ENCODE peak calls at places on chromosomes 2 and 18, in five cellular contexts. C is AG04449, F is endodermal cell, V is adipocyte, B is A673. O is an unnamed sample.
A peak's percentile ranks its signal among the peaks of the same experiment; 100 is the strongest.

GRCh38 chr2:64018715-64019082 is 529 bp downstream of the VPS54 start:
- DNase-seq in C (no peak), F (no peak), V (peak; percentile 70), B (peak; percentile 51), O (no peak)

GRCh38 chr2:69734858-69735574 is 6.9 kb upstream of the ANXA4 start:
- DNase-seq in C (no peak), F (no peak), V (no peak), B (no peak), O (no peak)

GRCh38 chr2:19392191-19392590 is 33.8 kb upstream of the OSR1 start:
- DNase-seq in C (no peak), F (no peak), V (no peak), B (no peak), O (no peak)

GRCh38 chr2:37318401-37318800 is 6.2 kb downstream of the PRKD3 start:
- DNase-seq in C (peak; percentile 46), F (no peak), V (peak; percentile 83), B (no peak), O (peak; percentile 48)

GRCh38 chr2:128284841-128285240 is 33.8 kb downstream of the HS6ST1 start:
- DNase-seq in C (no peak), F (no peak), V (no peak), B (no peak), O (no peak)

GRCh38 chr2:166464187-166464586 is 29.9 kb downstream of the SCN7A start:
- DNase-seq in C (no peak), F (no peak), V (peak; percentile 6), B (peak; percentile 20), O (no peak)

GRCh38 chr2:85175369-85176299 is 42.4 kb downstream of the TCF7L1 start:
- DNase-seq in C (no peak), F (peak; percentile 70), V (peak; percentile 76), B (no peak), O (no peak)

GRCh38 chr2:8264981-8265380 is 416.9 kb upstream of the ID2 start:
- DNase-seq in C (no peak), F (no peak), V (no peak), B (no peak), O (no peak)

GRCh38 chr2:238504181-238504711 is 77.5 kb downstream of the ASB1 start:
- DNase-seq in C (no peak), F (no peak), V (no peak), B (no peak), O (no peak)

GRCh38 chr2:226715347-226715990 is 84.2 kb downstream of the IRS1 start:
- DNase-seq in C (no peak), F (no peak), V (no peak), B (no peak), O (no peak)

GRCh38 chr18:44117821-44118220 is 562.9 kb upstream of the SETBP1 start:
- DNase-seq in C (no peak), F (no peak), V (no peak), B (no peak), O (no peak)

GRCh38 chr2:120979398-120979797 is 243.7 kb downstream of the GLI2 start:
- DNase-seq in C (no peak), F (no peak), V (no peak), B (no peak), O (no peak)

GRCh38 chr2:150256746-150257145 is 230.7 kb downstream of the RND3 start:
- DNase-seq in C (no peak), F (no peak), V (no peak), B (no peak), O (no peak)

GRCh38 chr2:199455533-199456382 is 2.0 kb downstream of the SATB2 start:
- DNase-seq in C (no peak), F (peak; percentile 93), V (peak; percentile 77), B (peak; percentile 79), O (no peak)

GRCh38 chr2:8543065-8543411 is 138.8 kb upstream of the ID2 start:
- DNase-seq in C (no peak), F (peak; percentile 48), V (no peak), B (no peak), O (no peak)

GRCh38 chr2:219171231-219171651 is 1.4 kb upstream of the SLC23A3 start:
- DNase-seq in C (peak; percentile 75), F (peak; percentile 80), V (peak; percentile 87), B (peak; percentile 63), O (peak; percentile 51)

GRCh38 chr2:30267161-30267568 is 35.8 kb downstream of the LBH start:
- DNase-seq in C (no peak), F (peak; percentile 61), V (no peak), B (no peak), O (no peak)

GRCh38 chr18:27862056-27862682 is 314.8 kb downstream of the CDH2 start:
- DNase-seq in C (no peak), F (no peak), V (no peak), B (no peak), O (no peak)

GRCh38 chr18:22433960-22434359 is 16.2 kb upstream of the CTAGE1 start:
- DNase-seq in C (no peak), F (no peak), V (peak; percentile 27), B (peak; percentile 70), O (no peak)

GRCh38 chr2:197378494-197378972 is 56.3 kb downstream of the SF3B1 start:
- DNase-seq in C (no peak), F (peak; percentile 81), V (peak; percentile 80), B (peak; percentile 69), O (no peak)
- H3K4me3 ChIP-seq in C (peak overlapping the region; percentile 33), F (no peak overlapping the region), V (peak overlapping the region; percentile 34), B (peak overlapping the region; percentile 26), O (no peak overlapping the region)

GRCh38 chr2:105796791-105797190 is 52.1 kb downstream of the NCK2 start:
- DNase-seq in C (no peak), F (no peak), V (no peak), B (no peak), O (no peak)
- H3K4me3 ChIP-seq in C (no peak overlapping the region), F (no peak overlapping the region), V (no peak overlapping the region), B (no peak overlapping the region), O (no peak overlapping the region)

GRCh38 chr2:11836647-11837219 is 90.3 kb downstream of the LPIN1 start:
- DNase-seq in C (no peak), F (no peak), V (no peak), B (no peak), O (no peak)

GRCh38 chr2:11835403-11835802 is 89.0 kb downstream of the LPIN1 start:
- DNase-seq in C (no peak), F (no peak), V (no peak), B (peak; percentile 51), O (no peak)

GRCh38 chr2:11839916-11840315 is 93.5 kb downstream of the LPIN1 start:
- DNase-seq in C (no peak), F (no peak), V (no peak), B (no peak), O (no peak)

GRCh38 chr2:11842324-11842723 is 95.9 kb downstream of the LPIN1 start:
- DNase-seq in C (no peak), F (no peak), V (no peak), B (no peak), O (no peak)

DNA sequence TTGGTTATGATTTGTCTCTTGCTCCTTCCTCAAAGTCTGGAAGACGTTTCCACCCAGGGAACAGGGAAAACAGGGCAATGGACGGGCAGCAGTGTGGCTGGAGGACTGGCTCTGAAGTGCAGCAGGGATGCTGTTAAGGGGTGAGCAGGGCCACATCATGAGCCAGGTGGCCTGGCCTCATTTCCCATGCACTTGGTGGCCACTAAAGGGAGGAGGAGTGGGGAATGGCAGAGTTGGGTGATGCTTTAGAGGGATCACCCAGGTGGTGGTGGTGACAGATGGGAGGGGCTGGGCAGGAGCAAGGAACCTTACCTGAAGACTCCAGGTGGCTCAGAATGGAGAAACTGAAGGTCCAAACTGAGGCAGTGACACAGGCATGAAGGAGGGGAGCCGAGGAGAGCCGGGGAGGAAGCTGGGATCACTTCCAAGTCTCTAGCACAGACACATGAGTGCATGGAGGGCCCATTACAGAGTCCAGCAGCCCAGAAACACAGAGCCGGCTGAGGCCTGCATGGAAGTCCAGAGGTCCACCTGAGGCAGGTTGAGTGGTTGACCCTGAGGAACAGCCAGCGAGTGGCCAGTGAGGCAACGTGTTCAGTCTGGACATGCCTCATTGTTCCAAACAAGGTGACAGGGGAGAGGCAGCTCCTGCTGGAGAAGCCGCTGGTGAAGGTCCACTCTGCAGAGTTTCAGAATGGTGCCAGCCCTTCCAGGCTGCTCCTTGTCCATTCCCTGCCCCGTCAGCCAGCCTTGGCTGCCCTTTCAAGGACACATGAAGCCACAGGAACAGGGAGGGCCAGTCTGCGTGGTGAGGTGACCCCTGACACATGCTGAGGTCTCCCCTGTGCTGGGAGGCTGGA is 91.7 kb downstream of the LPIN1 start:
- DNase-seq in C (no peak), F (no peak), V (no peak), B (no peak), O (no peak)
- H3K4me3 ChIP-seq in C (no peak overlapping the region), F (no peak overlapping the region), V (no peak overlapping the region), B (no peak overlapping the region), O (no peak overlapping the region)

DNA sequence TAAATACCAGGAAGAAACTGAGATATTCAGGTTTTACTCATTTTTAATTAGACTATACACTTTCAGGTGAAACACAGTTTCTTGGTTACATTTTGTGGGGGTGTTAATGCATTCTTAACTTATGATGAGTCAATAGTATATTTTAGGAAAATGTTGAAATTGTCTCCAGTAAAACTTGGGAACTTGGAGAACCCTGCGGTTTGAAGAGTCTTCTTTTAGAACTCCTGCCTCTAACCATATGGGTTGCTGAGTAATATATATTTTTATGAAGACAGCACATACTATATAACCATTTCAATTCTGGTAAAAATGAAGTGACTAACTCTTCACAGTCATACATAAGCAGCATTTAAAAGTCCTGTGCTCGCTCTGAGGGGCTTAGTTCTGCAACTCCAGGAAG is 308.2 kb upstream of the LRATD1 start:
- DNase-seq in C (no peak), F (no peak), V (no peak), B (no peak), O (peak; percentile 29)
- H3K4me3 ChIP-seq in C (no peak overlapping the region), F (no peak overlapping the region), V (no peak overlapping the region), B (no peak overlapping the region), O (no peak overlapping the region)

GRCh38 chr2:131039908-131040660 is 53.2 kb downstream of the FAM168B start:
- DNase-seq in C (no peak), F (peak; percentile 44), V (no peak), B (no peak), O (no peak)

GRCh38 chr2:131043199-131044077 is 49.8 kb downstream of the FAM168B start:
- DNase-seq in C (no peak), F (peak; percentile 35), V (no peak), B (no peak), O (no peak)

GRCh38 chr2:131040661-131041401 is 52.4 kb downstream of the FAM168B start:
- DNase-seq in C (no peak), F (peak; percentile 74), V (no peak), B (peak; percentile 10), O (no peak)

GRCh38 chr2:131042161-131042775 is 51.0 kb downstream of the FAM168B start:
- DNase-seq in C (no peak), F (peak; percentile 52), V (no peak), B (no peak), O (no peak)

DNA sequence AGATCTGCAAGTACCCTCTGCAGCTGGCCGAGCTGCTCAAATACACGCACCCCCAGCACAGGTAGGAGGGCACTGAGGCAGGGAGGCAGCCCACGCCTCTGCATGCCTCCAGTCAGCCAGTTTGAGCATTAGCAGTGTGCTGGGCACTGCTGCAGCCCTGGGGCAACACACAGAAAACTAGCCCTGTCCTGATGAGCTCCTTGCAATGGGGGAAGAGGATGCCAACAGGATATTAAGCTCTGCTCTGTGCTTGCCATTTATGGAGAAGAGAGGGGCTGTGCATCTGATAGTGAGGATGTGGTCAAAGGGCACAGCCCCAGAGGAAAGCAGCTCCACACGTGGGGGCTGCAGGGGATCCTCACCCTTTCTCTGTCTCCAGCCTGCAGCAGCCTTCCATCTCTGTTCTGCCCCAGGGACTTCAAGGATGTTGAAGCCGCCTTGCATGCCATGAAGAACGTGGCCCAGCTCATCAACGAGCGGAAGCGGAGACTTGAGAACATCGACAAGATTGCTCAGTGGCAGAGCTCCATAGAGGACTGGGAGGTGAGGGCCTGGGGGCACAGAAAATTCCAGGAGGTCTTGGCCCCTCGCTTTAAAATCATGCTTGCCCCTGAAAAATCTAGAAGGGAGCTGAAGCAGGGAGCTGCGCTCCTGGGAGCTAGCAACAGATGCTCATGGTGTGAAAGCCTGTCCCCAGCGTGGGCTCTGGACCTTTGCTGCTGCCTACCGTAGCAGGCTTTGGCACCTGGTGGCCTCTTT is 51.7 kb downstream of the FAM168B start:
- DNase-seq in C (no peak), F (no peak), V (no peak), B (no peak), O (no peak)
- H3K4me3 ChIP-seq in C (no peak overlapping the region), F (no peak overlapping the region), V (no peak overlapping the region), B (no peak overlapping the region), O (no peak overlapping the region)

O was measured in skeletal muscle cell.